ENCODE peak calls at places on chromosomes 13 and 19, in nine cellular contexts. R is IMR-90, J is GM10248, U is HFFc6, V is GM13977, D is astrocyte of the spinal cord, G is RWPE2, A is fibroblast of lung, X is mucosa of descending colon. W is an unnamed sample.

GRCh38 chr13:41455725-41456419 is 1.5 kb upstream of the RGCC start:
- DNase-seq in R (no peak), J (peak), U (no peak), V (no peak), D (no peak), G (no peak), A (no peak), X (no peak), W (peak)

GRCh38 chr13:37715606-37716015 is 117.0 kb upstream of the POSTN start:
- DNase-seq in R (peak), J (no peak), U (peak), V (no peak), D (peak), G (no peak), A (peak), X (no peak), W (no peak)

GRCh38 chr13:109251958-109252357 is 534.4 kb downstream of the IRS2 start:
- DNase-seq in R (no peak), J (no peak), U (no peak), V (no peak), D (no peak), G (no peak), A (no peak), X (no peak), W (no peak)

GRCh38 chr13:91133941-91134772 is 213.3 kb upstream of the MIR17HG start:
- DNase-seq in R (peak), J (peak), U (peak), V (peak), D (peak), G (no peak), A (peak), X (peak), W (peak)

GRCh38 chr19:6750062-6750461 is 10.6 kb downstream of the TRIP10 start:
- DNase-seq in R (no peak), J (no peak), U (no peak), V (no peak), D (no peak), G (no peak), A (peak), X (no peak), W (no peak)

GRCh38 chr19:46202872-46203860 is 26.4 kb upstream of the IGFL1 start:
- DNase-seq in R (no peak), J (no peak), U (no peak), V (no peak), D (no peak), G (no peak), A (no peak), X (no peak), W (no peak)

GRCh38 chr19:1284979-1285736 is 515 bp upstream of the EFNA2 start:
- DNase-seq in R (no peak), J (no peak), U (no peak), V (no peak), D (no peak), G (no peak), A (no peak), X (no peak), W (no peak)

GRCh38 chr19:34555447-34555846 is 73.9 kb downstream of the WTIP start:
- DNase-seq in R (no peak), J (no peak), U (peak), V (no peak), D (no peak), G (no peak), A (peak), X (no peak), W (peak)

GRCh38 chr13:106548064-106548696 is 12.7 kb upstream of the EFNB2 start:
- DNase-seq in R (peak), J (no peak), U (no peak), V (no peak), D (peak), G (no peak), A (peak), X (no peak), W (no peak)

GRCh38 chr19:6238643-6239281 is 41.0 kb downstream of the MLLT1 start:
- DNase-seq in R (peak), J (no peak), U (no peak), V (no peak), D (peak), G (peak), A (peak), X (no peak), W (no peak)

GRCh38 chr13:27924529-27925141 is 4.8 kb downstream of the PDX1 start:
- DNase-seq in R (no peak), J (peak), U (no peak), V (peak), D (no peak), G (no peak), A (no peak), X (no peak), W (peak)

GRCh38 chr19:43619262-43620060 is at the start of gene ZNF428:
- DNase-seq in R (peak), J (peak), U (peak), V (peak), D (peak), G (peak), A (peak), X (peak), W (peak)

GRCh38 chr13:27822258-27822872 is 30.1 kb downstream of the GSX1 start:
- DNase-seq in R (no peak), J (no peak), U (no peak), V (no peak), D (peak), G (no peak), A (peak), X (no peak), W (no peak)

GRCh38 chr13:80612804-80613203 is 271.9 kb upstream of the SPRY2 start:
- DNase-seq in R (no peak), J (no peak), U (no peak), V (no peak), D (no peak), G (no peak), A (no peak), X (no peak), W (no peak)

GRCh38 chr19:36915992-36916830 is at the start of the genes ZNF568 and ZNF829:
- DNase-seq in R (peak), J (peak), U (peak), V (peak), D (peak), G (peak), A (peak), X (peak), W (peak)
- TF ChIP-seq CTCF in R (peak), J (peak), U (peak), V (peak), D (peak), G (peak), A (peak), X (peak), W (peak)

GRCh38 chr19:27762933-27763332 is 1450.0 kb downstream of the UQCRFS1 start:
- DNase-seq in R (no peak), J (no peak), U (no peak), V (no peak), D (no peak), G (no peak), A (no peak), X (no peak), W (no peak)
- TF ChIP-seq CTCF in R (no peak), J (no peak), U (no peak), V (no peak), D (no peak), G (no peak), A (no peak), X (no peak), W (no peak)

DNA sequence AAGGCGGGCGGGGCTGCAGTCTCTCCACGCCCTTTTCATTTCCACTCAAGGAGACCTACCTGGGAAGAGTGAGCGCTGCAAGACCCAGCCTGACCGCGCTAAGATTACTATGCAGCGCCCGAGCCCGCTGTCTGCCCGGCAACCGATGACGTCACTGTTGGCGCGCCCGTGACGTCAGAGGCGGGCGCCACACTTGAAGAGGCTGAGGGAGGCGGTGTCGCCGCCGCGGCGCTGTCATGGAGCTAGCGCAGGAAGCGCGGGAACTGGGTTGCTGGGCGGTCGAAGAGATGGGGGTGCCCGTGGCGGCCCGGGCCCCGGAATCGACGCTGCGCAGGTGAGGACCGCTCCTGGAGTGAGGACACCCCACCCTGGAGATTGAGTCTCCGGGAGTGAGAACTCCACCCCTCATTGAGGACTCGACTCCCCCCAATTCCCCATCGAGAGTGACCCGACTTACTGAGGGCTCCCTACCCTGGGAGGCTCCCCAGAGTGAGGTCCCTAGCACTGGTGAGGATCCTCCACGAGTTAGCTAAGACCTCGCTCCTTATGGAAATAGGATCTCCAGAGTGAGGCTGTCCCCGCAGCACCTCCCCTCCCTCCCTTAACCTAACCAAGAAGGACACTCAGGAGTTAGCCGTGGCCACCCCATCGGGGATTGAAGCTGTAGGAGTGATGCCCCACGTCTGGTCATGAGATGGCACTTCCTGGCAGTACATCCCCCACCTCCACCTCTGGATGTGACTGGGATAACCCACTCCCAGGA is at the start of gene HAUS5:
- DNase-seq in R (peak), J (peak), U (peak), V (peak), D (peak), G (peak), A (peak), X (peak), W (peak)
- TF ChIP-seq CTCF in R (peak), J (no peak), U (no peak), V (no peak), D (no peak), G (no peak), A (no peak), X (no peak), W (no peak)

GRCh38 chr13:73272831-73273230 is 214.0 kb downstream of the KLF5 start:
- DNase-seq in R (no peak), J (no peak), U (no peak), V (no peak), D (no peak), G (no peak), A (no peak), X (no peak), W (no peak)

GRCh38 chr13:73273276-73273675 is 214.5 kb downstream of the KLF5 start:
- DNase-seq in R (no peak), J (no peak), U (no peak), V (no peak), D (no peak), G (no peak), A (no peak), X (no peak), W (no peak)

GRCh38 chr13:73274147-73274546 is 215.3 kb downstream of the KLF5 start:
- DNase-seq in R (peak), J (no peak), U (peak), V (no peak), D (no peak), G (no peak), A (no peak), X (no peak), W (no peak)

GRCh38 chr13:73273737-73274136 is 214.9 kb downstream of the KLF5 start:
- DNase-seq in R (peak), J (no peak), U (peak), V (no peak), D (peak), G (no peak), A (peak), X (no peak), W (no peak)

GRCh38 chr13:73275163-73275562 is 216.4 kb downstream of the KLF5 start:
- DNase-seq in R (no peak), J (no peak), U (no peak), V (no peak), D (no peak), G (no peak), A (no peak), X (no peak), W (peak)
- TF ChIP-seq CTCF in R (no peak), J (no peak), U (peak), V (no peak), D (no peak), G (no peak), A (no peak), X (no peak), W (no peak)

DNA sequence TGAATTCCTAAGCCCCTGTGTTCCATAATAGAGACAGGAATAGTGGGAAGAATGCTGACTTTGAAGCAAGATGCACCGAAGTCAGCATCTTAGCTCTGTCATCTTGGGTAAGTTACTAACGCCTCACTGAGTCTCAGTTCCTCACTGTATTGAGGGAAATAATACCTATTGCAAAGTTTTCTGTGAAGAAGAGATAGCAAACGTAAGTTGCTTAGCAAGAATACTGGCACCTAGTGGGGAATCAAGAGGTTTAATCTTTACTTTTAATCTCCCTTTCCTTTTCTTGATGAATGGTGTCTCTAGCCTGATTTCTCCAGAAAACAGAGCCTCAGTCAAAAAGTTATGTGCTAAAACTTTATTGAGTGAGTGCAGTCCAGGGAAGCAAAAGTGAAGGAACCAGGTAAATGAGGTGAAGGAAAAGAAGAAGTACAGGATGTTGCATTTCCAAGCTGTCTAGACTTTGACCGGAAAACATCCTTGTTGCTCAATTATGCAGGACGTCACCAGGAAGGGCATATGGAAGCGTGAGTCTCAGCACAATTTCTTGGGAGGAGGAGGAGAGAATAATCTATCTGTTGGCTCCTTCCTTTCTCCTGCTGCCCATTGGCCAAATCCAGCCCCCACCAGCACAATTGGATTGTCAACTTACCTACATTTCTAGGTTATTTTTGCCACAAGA is 210.0 kb downstream of the B3GLCT start:
- DNase-seq in R (no peak), J (no peak), U (peak), V (no peak), D (peak), G (no peak), A (no peak), X (peak), W (no peak)
- TF ChIP-seq CTCF in R (peak), J (no peak), U (peak), V (no peak), D (peak), G (no peak), A (no peak), X (no peak), W (no peak)

DNA sequence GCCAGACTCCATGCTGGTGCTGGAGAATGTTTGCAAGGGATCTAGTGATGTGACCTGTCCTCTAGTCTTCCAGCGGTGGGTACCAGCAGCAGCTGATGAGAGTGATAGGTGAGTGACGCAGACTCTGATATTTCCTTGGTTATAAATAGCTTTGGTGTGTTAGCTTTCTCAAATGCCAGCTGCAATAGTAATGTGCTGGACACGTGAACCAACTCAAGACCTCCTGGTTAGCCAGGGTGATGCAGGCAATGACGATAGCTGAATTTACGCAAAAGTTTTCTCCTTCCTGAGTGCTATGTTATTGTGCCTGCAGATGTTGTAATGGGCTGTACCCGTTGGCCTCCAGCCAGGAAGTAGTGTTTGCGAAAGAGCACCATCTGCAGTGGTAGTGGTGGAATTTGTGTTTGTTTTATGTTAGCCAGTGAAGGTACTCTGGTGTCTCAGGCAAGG is 129.5 kb downstream of the CYSLTR2 start:
- DNase-seq in R (peak), J (no peak), U (peak), V (no peak), D (peak), G (peak), A (peak), X (peak), W (no peak)
- TF ChIP-seq CTCF in R (peak), J (no peak), U (peak), V (no peak), D (no peak), G (no peak), A (no peak), X (no peak), W (no peak)

GRCh38 chr13:81888855-81889254 is 1547.9 kb upstream of the SPRY2 start:
- DNase-seq in R (no peak), J (no peak), U (no peak), V (no peak), D (no peak), G (no peak), A (no peak), X (no peak), W (no peak)
- TF ChIP-seq CTCF in R (no peak), J (no peak), U (no peak), V (no peak), D (no peak), G (no peak), A (no peak), X (no peak), W (no peak)

DNA sequence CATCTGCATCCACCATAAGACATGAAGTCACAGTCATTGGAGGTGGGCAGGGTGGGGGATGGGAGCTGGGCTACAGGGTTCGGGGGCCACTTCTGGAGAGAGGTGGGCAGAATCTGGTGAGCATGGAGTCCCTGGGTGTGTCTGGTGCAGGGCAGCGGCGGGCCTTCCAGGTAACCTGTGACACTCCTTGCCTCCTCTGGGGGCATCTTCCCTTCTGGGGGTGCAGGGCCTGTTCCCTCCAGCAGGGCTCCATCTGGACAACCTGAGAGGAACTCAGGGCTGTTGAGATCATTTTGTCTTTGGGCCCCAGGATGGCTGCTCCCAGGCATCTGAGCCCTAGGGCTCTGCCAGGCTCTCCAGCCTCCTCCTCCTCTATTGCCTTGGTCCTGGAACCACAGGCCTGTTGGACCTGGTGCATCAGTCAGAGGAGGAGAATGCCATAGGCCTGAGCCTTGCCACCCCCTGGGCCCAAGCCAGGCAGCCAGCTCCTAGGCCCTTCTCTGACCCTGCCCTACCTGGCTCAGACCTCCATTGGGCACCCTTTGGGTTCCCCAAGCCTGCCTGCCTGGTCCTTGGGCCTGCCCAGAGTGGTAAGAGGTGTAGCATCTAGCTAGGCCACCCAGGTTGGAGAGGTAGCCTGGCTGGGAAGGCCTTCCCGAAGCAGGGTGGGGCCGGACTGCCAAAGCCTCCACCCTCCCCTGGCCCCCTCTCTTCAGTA is 13.4 kb downstream of the LYL1 start:
- DNase-seq in R (no peak), J (no peak), U (no peak), V (peak), D (no peak), G (peak), A (no peak), X (no peak), W (peak)
- TF ChIP-seq CTCF in R (peak), J (no peak), U (peak), V (peak), D (peak), G (no peak), A (no peak), X (no peak), W (peak)